ENCODE peak calls at places on chromosomes 7 and 10, in five cellular contexts. One of them, this sample, is unnamed.

GRCh38 chr7:55242613-55243012 is 122.5 kb upstream of the LANCL2 start:
- DNase-seq in WERI-Rb-1: no peak
- DNase-seq in M059J: peak
- DNase-seq in iPS-NIHi11: no peak
- DNase-seq in activated T-cell treated with anti-CD3 and anti-CD28 coated beads, Interleukin-2, amount 50 U/mL, for 72 hours: no peak
- DNase-seq in this sample: no peak

GRCh38 chr7:116782177-116782711 is 80.1 kb upstream of the CAPZA2 start:
- DNase-seq in WERI-Rb-1: no peak
- DNase-seq in M059J: peak
- DNase-seq in iPS-NIHi11: peak
- DNase-seq in activated T-cell treated with anti-CD3 and anti-CD28 coated beads, Interleukin-2, amount 50 U/mL, for 72 hours: no peak
- DNase-seq in this sample: no peak

GRCh38 chr7:116339564-116339963 is 129.2 kb downstream of the TES start:
- DNase-seq in WERI-Rb-1: no peak
- DNase-seq in M059J: no peak
- DNase-seq in iPS-NIHi11: no peak
- DNase-seq in activated T-cell treated with anti-CD3 and anti-CD28 coated beads, Interleukin-2, amount 50 U/mL, for 72 hours: no peak
- DNase-seq in this sample: no peak

GRCh38 chr7:67618569-67619543 is 622.2 kb downstream of the TYW1 start:
- DNase-seq in WERI-Rb-1: peak
- DNase-seq in M059J: peak
- DNase-seq in iPS-NIHi11: peak
- DNase-seq in activated T-cell treated with anti-CD3 and anti-CD28 coated beads, Interleukin-2, amount 50 U/mL, for 72 hours: no peak
- DNase-seq in this sample: no peak

GRCh38 chr7:17530249-17530648 is 231.8 kb downstream of the AHR start:
- DNase-seq in WERI-Rb-1: no peak
- DNase-seq in M059J: no peak
- DNase-seq in iPS-NIHi11: no peak
- DNase-seq in activated T-cell treated with anti-CD3 and anti-CD28 coated beads, Interleukin-2, amount 50 U/mL, for 72 hours: no peak
- DNase-seq in this sample: no peak

GRCh38 chr10:73044378-73045285 is 52.0 kb downstream of the P4HA1 start:
- DNase-seq in WERI-Rb-1: no peak
- DNase-seq in M059J: peak
- DNase-seq in iPS-NIHi11: no peak
- DNase-seq in activated T-cell treated with anti-CD3 and anti-CD28 coated beads, Interleukin-2, amount 50 U/mL, for 72 hours: no peak
- DNase-seq in this sample: no peak

GRCh38 chr7:80139179-80139578 is 4.5 kb downstream of the GNAI1 start:
- DNase-seq in WERI-Rb-1: no peak
- DNase-seq in M059J: peak
- DNase-seq in iPS-NIHi11: no peak
- DNase-seq in activated T-cell treated with anti-CD3 and anti-CD28 coated beads, Interleukin-2, amount 50 U/mL, for 72 hours: no peak
- DNase-seq in this sample: no peak

GRCh38 chr7:132255084-132255483 is 321.2 kb downstream of the PLXNA4 start:
- DNase-seq in WERI-Rb-1: no peak
- DNase-seq in M059J: no peak
- DNase-seq in iPS-NIHi11: no peak
- DNase-seq in activated T-cell treated with anti-CD3 and anti-CD28 coated beads, Interleukin-2, amount 50 U/mL, for 72 hours: no peak
- DNase-seq in this sample: no peak

GRCh38 chr7:99002146-99002826 is 124.0 kb downstream of the TRRAP start:
- DNase-seq in WERI-Rb-1: no peak
- DNase-seq in M059J: no peak
- DNase-seq in iPS-NIHi11: no peak
- DNase-seq in activated T-cell treated with anti-CD3 and anti-CD28 coated beads, Interleukin-2, amount 50 U/mL, for 72 hours: no peak
- DNase-seq in this sample: no peak

GRCh38 chr7:2541291-2542010 is 13.9 kb downstream of the BRAT1 start:
- DNase-seq in WERI-Rb-1: no peak
- DNase-seq in M059J: no peak
- DNase-seq in iPS-NIHi11: peak
- DNase-seq in activated T-cell treated with anti-CD3 and anti-CD28 coated beads, Interleukin-2, amount 50 U/mL, for 72 hours: no peak
- DNase-seq in this sample: no peak

This sample was measured in activated CD4-positive, alpha-beta memory T cell treated with anti-CD3 and anti-CD28 coated beads for 36 hours.